ENCODE peak calls at places on chromosomes 7 and 10, in eight cellular contexts. P is PC-3; H is EH; D is NCI-H748 treated with DMSO at 0.1 percent for 48 hours; Y is GM20000; K is AG04450; S is fibroblast of the conjunctiva; E is effector CD4-positive, alpha-beta T cell. W is an unnamed sample.

GRCh38 chr10:13847201-13847631 is 260.5 kb downstream of the PRPF18 start:
- DNase-seq in D (no peak), K (no peak), Y (no peak), S (no peak), H (no peak), P (no peak), E (no peak), W (no peak)

GRCh38 chr7:100721505-100721812 is 1.2 kb downstream of the EPO start:
- DNase-seq in H (no peak), D (no peak), K (no peak), Y (no peak), S (no peak), E (no peak), P (no peak), W (no peak)

GRCh38 chr10:86301971-86302370 is 64.6 kb downstream of the GRID1 start:
- DNase-seq in H (no peak), Y (no peak), D (no peak), E (no peak), S (no peak), P (no peak), K (no peak), W (no peak)

GRCh38 chr10:24900888-24901685 is 51.3 kb downstream of the PRTFDC1 start:
- DNase-seq in D (no peak), S (no peak), H (peak; percentile 26), E (no peak), K (no peak), P (no peak), Y (peak; percentile 68), W (no peak)

GRCh38 chr7:76060842-76061241 is 12.9 kb downstream of the MDH2 start:
- DNase-seq in P (no peak), K (no peak), S (no peak), H (no peak), Y (no peak), E (no peak), D (no peak), W (no peak)

GRCh38 chr10:72645263-72645858 is 19.5 kb upstream of the MICU1 start:
- DNase-seq in Y (no peak), D (no peak), P (no peak), K (no peak), H (no peak), E (no peak), S (no peak), W (no peak)

GRCh38 chr7:41472427-41473125 is 230.3 kb downstream of the INHBA start:
- DNase-seq in E (no peak), K (no peak), H (peak; percentile 60), Y (no peak), P (peak; percentile 3), D (no peak), S (no peak), W (no peak)

GRCh38 chr10:97718659-97719142 is 5.2 kb downstream of the MARVELD1 start:
- DNase-seq in K (no peak), S (no peak), P (peak; percentile 95), D (peak; percentile 45), Y (no peak), H (peak; percentile 21), E (no peak), W (no peak)

GRCh38 chr10:14837003-14837755 is 658 bp downstream of the CDNF start:
- DNase-seq in K (peak; percentile 23), H (no peak), D (no peak), P (no peak), E (no peak), S (no peak), Y (no peak), W (no peak)

GRCh38 chr10:73906524-73907447 is 4.1 kb upstream of the PLAU start:
- DNase-seq in E (no peak), P (peak; percentile 100), H (peak; percentile 99), K (peak; percentile 99), S (peak; percentile 99), D (no peak), Y (no peak), W (peak; percentile 99)

W was measured in HT1080.